ENCODE peak calls at places on chromosomes 16 and 17, in four cellular contexts. C is head of caudate nucleus, O is AG09309, Z is RCC 7860. R is an unnamed sample.

GRCh38 chr16:14509055-14509454 is 121.0 kb downstream of the PARN start:
- DNase-seq in O (no peak), C (no peak), Z (peak), R (no peak)

GRCh38 chr17:65360961-65361552 is 200.4 kb downstream of the AXIN2 start:
- DNase-seq in C (no peak), Z (no peak), O (no peak), R (no peak)

GRCh38 chr17:49955157-49955556 is 13.8 kb upstream of the DLX4 start:
- DNase-seq in Z (peak), O (no peak), C (no peak), R (no peak)

GRCh38 chr17:17911003-17911613 is 61.1 kb downstream of the TOM1L2 start:
- DNase-seq in Z (no peak), C (no peak), O (no peak), R (peak)

GRCh38 chr17:50468120-50469004 is at the start of gene CHAD:
- DNase-seq in Z (no peak), C (peak), O (no peak), R (no peak)

GRCh38 chr17:29618272-29619065 is 4.2 kb downstream of the CORO6 start:
- DNase-seq in C (no peak), O (no peak), Z (no peak), R (no peak)

GRCh38 chr17:53426505-53426904 is 396.2 kb upstream of the KIF2B start:
- DNase-seq in Z (no peak), O (no peak), C (no peak), R (no peak)

GRCh38 chr17:77963441-77963840 is 4.9 kb downstream of the TNRC6C start:
- DNase-seq in O (peak), Z (peak), C (peak), R (no peak)

GRCh38 chr17:17737938-17738894 is 57.0 kb downstream of the RAI1 start:
- DNase-seq in Z (no peak), C (no peak), O (no peak), R (no peak)

GRCh38 chr17:61517265-61517664 is 65.0 kb downstream of the TBX4 start:
- DNase-seq in Z (no peak), O (no peak), C (no peak), R (no peak)

GRCh38 chr17:62912363-62912762 is 53.7 kb upstream of the TANC2 start:
- DNase-seq in Z (no peak), C (no peak), O (no peak), R (no peak)

GRCh38 chr17:46020023-46020735 is 21.1 kb downstream of the STH start:
- DNase-seq in C (peak), Z (no peak), O (no peak), R (peak)

GRCh38 chr17:41663451-41664171 is 25.1 kb upstream of the EIF1 start:
- DNase-seq in O (no peak), Z (no peak), C (no peak), R (no peak)

GRCh38 chr16:25012525-25012991 is 2.6 kb downstream of the ARHGAP17 start:
- DNase-seq in O (peak), Z (no peak), C (no peak), R (no peak)

GRCh38 chr16:3951861-3952332 is 71.4 kb upstream of the CREBBP start:
- DNase-seq in Z (no peak), C (no peak), O (no peak), R (no peak)

GRCh38 chr16:69613283-69614154 is 47.8 kb downstream of the NFAT5 start:
- DNase-seq in C (no peak), Z (no peak), O (peak), R (no peak)

GRCh38 chr17:58965221-58965620 is 141.5 kb downstream of the TRIM37 start:
- DNase-seq in Z (no peak), O (no peak), C (no peak), R (no peak)

GRCh38 chr17:15133143-15133542 is 132.0 kb downstream of the PMP22 start:
- DNase-seq in O (no peak), Z (no peak), C (no peak), R (no peak)

GRCh38 chr16:12532871-12533610 is 270.6 kb downstream of the CPPED1 start:
- DNase-seq in C (no peak), O (no peak), Z (no peak), R (no peak)

GRCh38 chr16:31099860-31100638 is 5.5 kb upstream of the VKORC1 start:
- DNase-seq in O (no peak), Z (peak), C (no peak), R (no peak)

GRCh38 chr17:40179923-40180659 is 2.8 kb downstream of the RAPGEFL1 start:
- DNase-seq in Z (peak), C (peak), O (no peak), R (no peak)

GRCh38 chr17:410674-411401 is 58.2 kb upstream of the RPH3AL start:
- DNase-seq in Z (peak), C (peak), O (no peak), R (peak)

GRCh38 chr16:66695935-66696668 is 441 bp downstream of the CMTM4 start:
- DNase-seq in C (peak), Z (no peak), O (no peak), R (peak)

GRCh38 chr16:9061358-9061813 is 30.1 kb upstream of the HAPSTR1 start:
- DNase-seq in C (no peak), Z (no peak), O (no peak), R (peak)

GRCh38 chr16:12341966-12342365 is 365.4 kb downstream of the SNX29 start:
- DNase-seq in C (no peak), Z (peak), O (no peak), R (no peak)

GRCh38 chr17:47742319-47743181 is 9.5 kb downstream of the TBX21 start:
- DNase-seq in C (no peak), O (no peak), Z (no peak), R (no peak)

GRCh38 chr16:29007865-29008593 is 23.2 kb downstream of the LAT start:
- DNase-seq in O (no peak), C (no peak), Z (peak), R (no peak)

GRCh38 chr17:67139784-67140665 is 95.7 kb downstream of the CACNG1 start:
- DNase-seq in Z (no peak), O (no peak), C (no peak), R (no peak)

GRCh38 chr17:40648326-40648968 is 829 bp upstream of the SMARCE1 start:
- DNase-seq in C (no peak), O (no peak), Z (peak), R (no peak)

GRCh38 chr16:27246439-27246838 is 22.1 kb downstream of the NSMCE1 start:
- DNase-seq in C (no peak), Z (no peak), O (no peak), R (no peak)

GRCh38 chr16:17273142-17273561 is 197.6 kb downstream of the XYLT1 start:
- DNase-seq in Z (peak), C (no peak), O (peak), R (no peak)

GRCh38 chr17:57033296-57033695 is 51.8 kb upstream of the AKAP1 start:
- DNase-seq in Z (no peak), O (no peak), C (no peak), R (peak)

GRCh38 chr17:61686114-61686513 is 95.1 kb upstream of the NACA2 start:
- DNase-seq in O (no peak), C (no peak), Z (no peak), R (no peak)

GRCh38 chr16:65782537-65783290 is 583.8 kb upstream of the CDH5 start:
- DNase-seq in Z (no peak), C (no peak), O (peak), R (no peak)

GRCh38 chr17:54678158-54678557 is 222.5 kb upstream of the TOM1L1 start:
- DNase-seq in O (no peak), Z (no peak), C (no peak), R (no peak)